ENCODE peak calls at places on chromosomes 13 and 19, in five cellular contexts. C is ascending aorta, I is AG09309, H is PC-3, S is psoas muscle. F is an unnamed sample.

GRCh38 chr19:15631817-15632216 is 8.9 kb upstream of the CYP4F3 start:
- DNase-seq in C (no peak), I (no peak), H (peak; percentile 43), S (no peak), F (peak; percentile 5)

GRCh38 chr19:30851646-30852045 is 479.5 kb downstream of the ZNF536 start:
- DNase-seq in C (no peak), I (no peak), H (no peak), S (no peak), F (no peak)

GRCh38 chr19:29525901-29526729 is at the start of gene VSTM2B:
- DNase-seq in C (no peak), I (no peak), H (no peak), S (peak; percentile 26), F (no peak)

GRCh38 chr19:29507081-29507860 is 18.5 kb upstream of the VSTM2B start:
- DNase-seq in C (no peak), I (no peak), H (no peak), S (no peak), F (no peak)

GRCh38 chr13:113735194-113735593 is 23.8 kb upstream of the TMEM255B start:
- DNase-seq in C (no peak), I (no peak), H (no peak), S (no peak), F (no peak)

GRCh38 chr13:93238711-93239110 is 12.1 kb downstream of the GPC6 start:
- DNase-seq in C (no peak), I (no peak), H (no peak), S (no peak), F (no peak)

GRCh38 chr13:38348890-38349289 is 761 bp upstream of the UFM1 start:
- DNase-seq in C (no peak), I (no peak), H (peak; percentile 30), S (no peak), F (peak; percentile 40)

GRCh38 chr13:66914155-66914554 is 316.0 kb downstream of the PCDH9 start:
- DNase-seq in C (no peak), I (no peak), H (no peak), S (no peak), F (no peak)

GRCh38 chr19:39502640-39503417 is 4.1 kb downstream of the DLL3 start:
- DNase-seq in C (no peak), I (no peak), H (no peak), S (peak; percentile 72), F (peak; percentile 73)

GRCh38 chr19:51681286-51681956 is 11.7 kb upstream of the SPACA6 start:
- DNase-seq in C (no peak), I (no peak), H (peak; percentile 38), S (no peak), F (peak; percentile 33)

GRCh38 chr13:53237696-53238095 is 209.1 kb downstream of the OLFM4 start:
- DNase-seq in C (no peak), I (no peak), H (no peak), S (no peak), F (no peak)

DNA sequence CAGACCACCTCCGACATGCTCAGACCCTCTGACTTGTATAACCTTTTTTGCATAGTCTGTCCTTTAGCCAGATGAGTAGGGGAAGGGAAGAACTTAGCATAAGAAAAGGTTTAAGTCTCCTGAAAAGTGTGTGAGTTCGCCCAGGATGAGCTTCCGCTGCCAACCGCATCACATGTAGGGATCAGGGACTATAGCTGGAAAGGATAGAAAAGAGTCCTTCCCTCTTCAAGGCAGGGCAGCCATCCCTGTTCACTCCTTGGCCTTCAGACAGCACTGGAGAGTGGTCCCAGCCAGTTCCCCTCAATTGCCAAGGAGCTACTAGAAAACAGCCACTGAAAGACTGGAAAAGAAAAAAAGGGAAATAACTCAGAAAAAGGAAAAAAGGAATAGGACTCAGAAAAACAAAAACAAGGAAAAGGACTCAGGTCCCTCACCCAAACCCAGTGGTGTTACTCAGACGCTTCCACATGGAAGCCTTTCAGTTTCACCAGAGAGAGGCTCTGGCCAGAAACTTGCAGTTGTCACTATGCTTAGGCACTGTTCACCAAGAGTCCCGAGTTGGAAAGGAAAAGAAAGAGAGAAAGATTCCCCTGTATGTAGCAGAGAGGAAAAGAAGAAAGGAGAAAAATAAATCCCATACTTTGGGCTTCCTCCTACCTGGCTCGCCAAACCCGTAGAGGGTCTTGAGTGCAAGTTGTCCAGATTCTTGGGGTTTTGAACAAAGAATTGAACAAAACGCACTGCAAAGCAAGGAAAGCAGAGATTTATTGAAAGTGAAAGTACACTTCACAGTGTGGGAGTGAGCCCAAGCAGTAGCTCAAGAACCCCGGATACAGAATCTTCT is 5.6 kb upstream of the TM9SF2 start:
- DNase-seq in C (no peak), I (no peak), H (no peak), S (no peak), F (no peak)
- H3K4me3 ChIP-seq in C (peak overlapping the region; percentile 63), I (no peak overlapping the region), H (no peak overlapping the region), S (peak overlapping the region; percentile 71), F (no peak overlapping the region)

GRCh38 chr19:20051841-20052768 is 12.8 kb upstream of the ZNF682 start:
- DNase-seq in C (peak; percentile 91), I (peak; percentile 93), H (peak; percentile 49), S (peak; percentile 94), F (peak; percentile 100)
- TF ChIP-seq CTCF in C (peak; percentile 18), I (peak; percentile 5), H (no peak), S (no peak), F (no peak)

DNA sequence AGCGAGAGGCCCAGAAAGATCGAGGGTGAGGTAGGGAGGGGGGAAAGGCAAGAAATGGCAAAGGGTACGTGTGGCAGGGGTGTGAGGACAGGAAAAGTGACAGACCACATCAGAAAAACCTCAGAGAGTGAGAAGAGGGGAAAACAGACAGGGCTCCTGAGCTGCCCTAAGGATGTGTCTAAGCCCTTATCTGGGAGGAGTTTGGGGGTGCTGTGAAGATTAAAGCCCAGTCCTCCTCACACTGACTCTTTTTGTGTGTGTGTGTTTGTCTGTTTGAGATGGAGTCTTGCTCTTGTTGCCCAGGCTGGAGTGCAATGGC is 703 bp upstream of the PTH2 start:
- DNase-seq in C (no peak), I (no peak), H (no peak), S (no peak), F (no peak)
- H3K4me3 ChIP-seq in C (no peak overlapping the region), I (no peak overlapping the region), H (no peak overlapping the region), S (no peak overlapping the region), F (no peak overlapping the region)

GRCh38 chr19:3061214-3062161 is 807 bp downstream of the TLE5 start:
- DNase-seq in C (no peak), I (no peak), H (no peak), S (peak; percentile 84), F (peak; percentile 34)
- TF ChIP-seq CTCF in C (peak; percentile 43), I (peak; percentile 32), H (peak; percentile 26), S (no peak), F (peak; percentile 35)

F was measured in choroid plexus epithelial cell.